ENCODE peak calls at places on chromosomes 16 and 17, in nine cellular contexts. B is H54; Z is stimulated activated CD4-positive, alpha-beta T cell treated with anti-CD3 and anti-CD28 coated beads, Interleukin-2, amount 100 ng/mL, for 48 hours; O is body of pancreas; D is progenitor cell of endocrine pancreas; Y is NCI-H1694; E is esophagus squamous epithelium; H is Caco-2; F is GM10248. A is an unnamed sample.

GRCh38 chr17:63132509-63132911 is 166.5 kb downstream of the TANC2 start:
- DNase-seq in B (no peak), Z (no peak), O (no peak), D (no peak), Y (no peak), E (no peak), H (no peak), F (no peak), A (peak; percentile 32)

GRCh38 chr16:47310792-47311211 is 150.1 kb downstream of the ITFG1 start:
- DNase-seq in B (no peak), Z (no peak), O (no peak), D (no peak), Y (no peak), E (no peak), H (no peak), F (no peak), A (no peak)

GRCh38 chr16:674214-674881 is 1.1 kb upstream of the RHBDL1 start:
- DNase-seq in B (no peak), Z (no peak), O (no peak), D (no peak), Y (no peak), E (no peak), H (no peak), F (no peak), A (no peak)

GRCh38 chr16:10896723-10897122 is 19.7 kb downstream of the CIITA start:
- DNase-seq in B (no peak), Z (no peak), O (no peak), D (no peak), Y (no peak), E (no peak), H (no peak), F (no peak), A (no peak)

GRCh38 chr17:29566473-29567361 is at the start of gene ABHD15:
- DNase-seq in B (peak; percentile 72), Z (peak; percentile 52), O (peak; percentile 84), D (no peak), Y (no peak), E (no peak), H (peak; percentile 83), F (peak; percentile 67), A (peak; percentile 48)

GRCh38 chr16:27444470-27444869 is 42.5 kb downstream of the IL21R start:
- DNase-seq in B (no peak), Z (no peak), O (no peak), D (no peak), Y (no peak), E (no peak), H (no peak), F (no peak), A (no peak)

GRCh38 chr17:83176956-83177583 is 97.7 kb downstream of the METRNL start:
- DNase-seq in B (no peak), Z (no peak), O (no peak), D (no peak), Y (no peak), E (no peak), H (no peak), F (no peak), A (no peak)

GRCh38 chr17:381941-382643 is 29.5 kb upstream of the RPH3AL start:
- DNase-seq in B (no peak), Z (no peak), O (no peak), D (no peak), Y (no peak), E (no peak), H (no peak), F (no peak), A (no peak)

GRCh38 chr17:77124192-77124908 is 16.4 kb upstream of the SEC14L1 start:
- DNase-seq in B (peak; percentile 71), Z (no peak), O (no peak), D (no peak), Y (no peak), E (no peak), H (no peak), F (no peak), A (peak; percentile 92)